ENCODE peak calls at places on chromosome 4, in eight cellular contexts. U is mammary epithelial cell; Q is HFF-Myc; P is RPMI7951; I is GM23248; H is testis; G is AG20443; M is stimulated activated CD4-positive, alpha-beta T cell treated with anti-CD3 and anti-CD28 coated beads, Interleukin-4, amount 100 ng/mL, for 24 hours. X is an unnamed sample.

GRCh38 chr4:153468587-153468986 is 2.4 kb downstream of the TMEM131L start:
- DNase-seq in G (no peak), H (no peak), U (no peak), I (no peak), M (no peak), P (no peak), Q (no peak), X (no peak)

GRCh38 chr4:8690216-8690786 is 97.7 kb downstream of the CPZ start:
- DNase-seq in U (no peak), M (no peak), G (no peak), H (no peak), Q (no peak), I (no peak), P (no peak), X (no peak)

GRCh38 chr4:143411527-143412480 is 75.1 kb downstream of the GAB1 start:
- DNase-seq in Q (no peak), U (peak; percentile 5), M (no peak), G (peak; percentile 36), I (peak; percentile 50), H (peak; percentile 54), P (peak; percentile 58), X (no peak)

GRCh38 chr4:8818063-8818881 is 53.4 kb downstream of the HMX1 start:
- DNase-seq in U (no peak), I (no peak), Q (no peak), M (no peak), H (peak; percentile 8), P (no peak), G (no peak), X (no peak)

GRCh38 chr4:180926277-180926676 is 1316.9 kb upstream of the TENM3 start:
- DNase-seq in U (no peak), H (no peak), G (no peak), P (no peak), M (no peak), Q (no peak), I (no peak), X (peak; percentile 60)

GRCh38 chr4:38210396-38211114 is 250.4 kb downstream of the PTTG2 start:
- DNase-seq in P (no peak), I (peak; percentile 21), M (no peak), H (no peak), U (no peak), G (peak; percentile 17), Q (no peak), X (peak; percentile 28)

GRCh38 chr4:128244379-128244778 is 43.2 kb downstream of the PGRMC2 start:
- DNase-seq in I (peak; percentile 75), M (no peak), G (peak; percentile 32), P (peak; percentile 51), U (no peak), Q (no peak), H (no peak), X (no peak)

GRCh38 chr4:32140636-32141035 is 1420.5 kb downstream of the PCDH7 start:
- DNase-seq in M (no peak), G (peak; percentile 12), H (no peak), I (no peak), Q (no peak), U (peak; percentile 97), P (peak; percentile 67), X (peak; percentile 88)